ENCODE peak calls at places on chromosomes 12 and 14, in seven cellular contexts. One of them, this sample, is unnamed. For H3K36me3, the result is how much of the 10 kb centered on the place peaks cover.

GRCh38 chr14:69852897-69853296 is 26.3 kb upstream of the SMOC1 start:
- DNase-seq in heart right ventricle: no peak
- DNase-seq in ovary: no peak
- DNase-seq in BE2C: no peak
- DNase-seq in left lung: no peak
- DNase-seq in uterus: no peak
- DNase-seq in CD8-positive, alpha-beta T cell: no peak
- DNase-seq in this sample: no peak

GRCh38 chr12:84976133-84976532 is 59.9 kb downstream of the TSPAN19 start:
- DNase-seq in heart right ventricle: no peak
- DNase-seq in ovary: no peak
- DNase-seq in BE2C: no peak
- DNase-seq in left lung: peak
- DNase-seq in uterus: no peak
- DNase-seq in CD8-positive, alpha-beta T cell: no peak
- DNase-seq in this sample: no peak

GRCh38 chr14:36222337-36222736 is 45.8 kb upstream of the PTCSC3 start:
- DNase-seq in heart right ventricle: no peak
- DNase-seq in ovary: no peak
- DNase-seq in BE2C: no peak
- DNase-seq in left lung: no peak
- DNase-seq in uterus: no peak
- DNase-seq in CD8-positive, alpha-beta T cell: no peak
- DNase-seq in this sample: no peak

GRCh38 chr12:42589465-42590323 is at the start of gene PRICKLE1:
- DNase-seq in heart right ventricle: peak
- DNase-seq in ovary: peak
- DNase-seq in BE2C: peak
- DNase-seq in left lung: peak
- DNase-seq in uterus: peak
- DNase-seq in CD8-positive, alpha-beta T cell: no peak
- DNase-seq in this sample: peak

GRCh38 chr12:60021235-60021634 is 425.4 kb downstream of the SLC16A7 start:
- DNase-seq in heart right ventricle: no peak
- DNase-seq in ovary: no peak
- DNase-seq in BE2C: no peak
- DNase-seq in left lung: no peak
- DNase-seq in uterus: no peak
- DNase-seq in CD8-positive, alpha-beta T cell: no peak
- DNase-seq in this sample: no peak

GRCh38 chr12:123889000-123889399 is 83.6 kb downstream of the CCDC92 start:
- DNase-seq in heart right ventricle: no peak
- DNase-seq in ovary: no peak
- DNase-seq in BE2C: no peak
- DNase-seq in left lung: no peak
- DNase-seq in uterus: no peak
- DNase-seq in CD8-positive, alpha-beta T cell: no peak
- DNase-seq in this sample: no peak

GRCh38 chr12:54555670-54556257 is 6.4 kb downstream of the PDE1B start:
- DNase-seq in heart right ventricle: no peak
- DNase-seq in ovary: no peak
- DNase-seq in BE2C: no peak
- DNase-seq in left lung: no peak
- DNase-seq in uterus: no peak
- DNase-seq in CD8-positive, alpha-beta T cell: no peak
- DNase-seq in this sample: no peak

GRCh38 chr12:104263580-104264358 is 39.8 kb upstream of the EID3 start:
- DNase-seq in heart right ventricle: no peak
- DNase-seq in ovary: no peak
- DNase-seq in BE2C: no peak
- DNase-seq in left lung: no peak
- DNase-seq in uterus: no peak
- DNase-seq in CD8-positive, alpha-beta T cell: no peak
- DNase-seq in this sample: no peak

GRCh38 chr12:132807295-132808222 is 21.1 kb downstream of the GOLGA3 start:
- DNase-seq in heart right ventricle: no peak
- DNase-seq in ovary: no peak
- DNase-seq in BE2C: no peak
- DNase-seq in left lung: peak
- DNase-seq in uterus: no peak
- DNase-seq in CD8-positive, alpha-beta T cell: no peak
- DNase-seq in this sample: no peak

DNA sequence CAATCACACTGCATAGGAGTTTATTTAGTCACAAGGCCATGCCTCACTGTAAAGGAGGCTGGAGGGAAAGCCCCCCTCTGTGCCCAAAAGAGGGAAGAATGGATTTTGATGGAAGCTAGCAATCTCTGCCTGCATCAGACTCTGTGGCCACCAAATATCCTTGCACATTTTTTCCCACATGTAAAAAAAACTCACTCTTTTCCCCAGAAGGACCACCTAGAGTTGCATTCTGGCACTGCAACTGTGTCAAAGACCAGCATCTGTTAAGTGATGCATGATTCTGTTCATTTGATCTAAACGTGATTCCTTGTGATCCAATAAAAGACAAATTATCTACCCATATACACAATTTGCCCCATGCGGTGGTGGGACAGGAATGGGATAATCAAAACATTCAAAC is 8.0 kb downstream of the RHOJ start:
- DNase-seq in heart right ventricle: no peak
- DNase-seq in ovary: no peak
- DNase-seq in BE2C: no peak
- DNase-seq in left lung: no peak
- DNase-seq in uterus: no peak
- DNase-seq in CD8-positive, alpha-beta T cell: no peak
- DNase-seq in this sample: no peak
- TF ChIP-seq CTCF in heart right ventricle: no peak
- TF ChIP-seq CTCF in ovary: no peak
- TF ChIP-seq CTCF in BE2C: peak
- TF ChIP-seq CTCF in left lung: no peak
- TF ChIP-seq CTCF in uterus: no peak
- TF ChIP-seq CTCF in CD8-positive, alpha-beta T cell: no peak
- TF ChIP-seq CTCF in this sample: no peak

GRCh38 chr14:64193821-64194220 is 100.3 kb downstream of the ESR2 start:
- DNase-seq in heart right ventricle: no peak
- DNase-seq in ovary: no peak
- DNase-seq in BE2C: no peak
- DNase-seq in left lung: no peak
- DNase-seq in uterus: no peak
- DNase-seq in CD8-positive, alpha-beta T cell: no peak
- DNase-seq in this sample: no peak

GRCh38 chr14:64191756-64192155 is 102.4 kb downstream of the ESR2 start:
- DNase-seq in heart right ventricle: no peak
- DNase-seq in ovary: no peak
- DNase-seq in BE2C: no peak
- DNase-seq in left lung: no peak
- DNase-seq in uterus: no peak
- DNase-seq in CD8-positive, alpha-beta T cell: no peak
- DNase-seq in this sample: no peak

GRCh38 chr14:64194404-64194803 is 99.8 kb downstream of the ESR2 start:
- DNase-seq in heart right ventricle: no peak
- DNase-seq in ovary: no peak
- DNase-seq in BE2C: no peak
- DNase-seq in left lung: no peak
- DNase-seq in uterus: no peak
- DNase-seq in CD8-positive, alpha-beta T cell: no peak
- DNase-seq in this sample: no peak

GRCh38 chr14:64187331-64187730 is 106.8 kb downstream of the ESR2 start:
- DNase-seq in heart right ventricle: no peak
- DNase-seq in ovary: no peak
- DNase-seq in BE2C: no peak
- DNase-seq in left lung: no peak
- DNase-seq in uterus: no peak
- DNase-seq in CD8-positive, alpha-beta T cell: no peak
- DNase-seq in this sample: no peak

DNA sequence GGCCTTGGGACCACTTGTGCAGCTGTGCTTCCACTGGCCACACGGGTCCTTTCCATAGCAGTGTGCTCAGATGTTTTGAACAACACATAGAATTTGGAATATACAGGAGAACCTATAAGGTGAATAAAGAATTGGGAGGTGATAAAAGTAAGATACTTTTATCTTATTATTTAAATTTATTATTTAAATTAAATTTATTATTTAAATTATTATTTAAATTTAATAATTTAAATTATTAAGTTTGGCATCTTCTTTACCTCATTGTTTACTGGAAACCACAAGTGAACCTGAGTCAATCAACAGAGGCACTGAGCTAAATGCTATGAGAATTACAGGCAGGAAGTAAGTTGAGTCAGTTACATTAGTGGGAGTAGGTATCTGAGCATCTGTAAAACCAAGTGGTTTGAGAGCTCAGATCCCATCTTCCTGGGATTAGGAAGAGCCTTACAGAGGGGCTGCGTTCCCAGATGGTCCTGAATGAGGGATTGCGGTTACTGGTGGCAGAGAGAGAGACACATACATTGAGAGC is 103.1 kb downstream of the ESR2 start:
- DNase-seq in heart right ventricle: no peak
- DNase-seq in ovary: no peak
- DNase-seq in BE2C: no peak
- DNase-seq in left lung: no peak
- DNase-seq in uterus: no peak
- DNase-seq in CD8-positive, alpha-beta T cell: no peak
- DNase-seq in this sample: no peak
- H3K36me3 ChIP-seq in heart right ventricle: half or more
- H3K36me3 ChIP-seq in ovary: under half
- H3K36me3 ChIP-seq in BE2C: under half
- H3K36me3 ChIP-seq in left lung: under half
- H3K36me3 ChIP-seq in uterus: under half
- H3K36me3 ChIP-seq in CD8-positive, alpha-beta T cell: under half
- H3K36me3 ChIP-seq in this sample: under half

GRCh38 chr14:76273346-76273745 is 102.6 kb upstream of the ESRRB start:
- DNase-seq in heart right ventricle: no peak
- DNase-seq in ovary: no peak
- DNase-seq in BE2C: no peak
- DNase-seq in left lung: no peak
- DNase-seq in uterus: no peak
- DNase-seq in CD8-positive, alpha-beta T cell: no peak
- DNase-seq in this sample: no peak

GRCh38 chr14:76280221-76280620 is 95.7 kb upstream of the ESRRB start:
- DNase-seq in heart right ventricle: no peak
- DNase-seq in ovary: no peak
- DNase-seq in BE2C: no peak
- DNase-seq in left lung: no peak
- DNase-seq in uterus: no peak
- DNase-seq in CD8-positive, alpha-beta T cell: no peak
- DNase-seq in this sample: no peak

GRCh38 chr14:76274324-76274723 is 101.6 kb upstream of the ESRRB start:
- DNase-seq in heart right ventricle: no peak
- DNase-seq in ovary: no peak
- DNase-seq in BE2C: no peak
- DNase-seq in left lung: no peak
- DNase-seq in uterus: no peak
- DNase-seq in CD8-positive, alpha-beta T cell: no peak
- DNase-seq in this sample: no peak

GRCh38 chr14:76272774-76273173 is 103.2 kb upstream of the ESRRB start:
- DNase-seq in heart right ventricle: no peak
- DNase-seq in ovary: no peak
- DNase-seq in BE2C: no peak
- DNase-seq in left lung: no peak
- DNase-seq in uterus: no peak
- DNase-seq in CD8-positive, alpha-beta T cell: no peak
- DNase-seq in this sample: no peak

DNA sequence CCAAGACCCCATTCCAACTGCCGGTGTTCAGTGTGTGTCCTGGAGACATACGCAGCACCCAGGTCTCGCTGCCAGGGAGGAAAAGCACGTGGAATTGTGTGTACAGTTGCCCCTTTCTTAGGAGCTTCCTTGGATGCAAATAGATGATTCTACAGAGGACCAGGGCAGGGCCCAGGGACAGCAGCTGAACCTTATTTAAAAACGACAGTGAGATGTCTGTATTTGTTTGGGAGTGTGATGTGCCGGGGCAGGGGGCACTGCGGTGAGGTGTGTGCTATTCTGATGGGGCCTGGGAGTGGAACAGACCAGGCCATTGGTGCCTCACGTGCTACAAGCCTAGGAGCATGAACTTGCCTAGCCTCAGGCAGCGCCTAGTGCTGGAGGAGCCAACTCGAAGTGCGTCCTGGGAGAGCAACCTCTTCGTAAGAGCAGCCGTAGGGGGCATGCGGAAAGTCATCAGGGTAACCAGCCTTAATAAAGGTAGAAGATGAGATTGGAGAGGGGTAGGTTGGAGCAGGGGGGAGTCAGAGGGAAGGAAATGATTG is 98.3 kb upstream of the ESRRB start:
- DNase-seq in heart right ventricle: no peak
- DNase-seq in ovary: no peak
- DNase-seq in BE2C: no peak
- DNase-seq in left lung: no peak
- DNase-seq in uterus: no peak
- DNase-seq in CD8-positive, alpha-beta T cell: no peak
- DNase-seq in this sample: no peak
- TF ChIP-seq CTCF in heart right ventricle: no peak
- TF ChIP-seq CTCF in ovary: no peak
- TF ChIP-seq CTCF in BE2C: no peak
- TF ChIP-seq CTCF in left lung: no peak
- TF ChIP-seq CTCF in uterus: no peak
- TF ChIP-seq CTCF in CD8-positive, alpha-beta T cell: no peak
- TF ChIP-seq CTCF in this sample: no peak

GRCh38 chr12:53042607-53043454 is 7.0 kb upstream of the TNS2 start:
- DNase-seq in heart right ventricle: no peak
- DNase-seq in ovary: no peak
- DNase-seq in BE2C: no peak
- DNase-seq in left lung: no peak
- DNase-seq in uterus: no peak
- DNase-seq in CD8-positive, alpha-beta T cell: no peak
- DNase-seq in this sample: no peak

GRCh38 chr12:53044896-53045571 is 4.8 kb upstream of the TNS2 start:
- DNase-seq in heart right ventricle: peak
- DNase-seq in ovary: no peak
- DNase-seq in BE2C: no peak
- DNase-seq in left lung: no peak
- DNase-seq in uterus: no peak
- DNase-seq in CD8-positive, alpha-beta T cell: no peak
- DNase-seq in this sample: no peak

GRCh38 chr12:53036802-53037201 is 13.1 kb upstream of the TNS2 start:
- DNase-seq in heart right ventricle: no peak
- DNase-seq in ovary: no peak
- DNase-seq in BE2C: no peak
- DNase-seq in left lung: no peak
- DNase-seq in uterus: no peak
- DNase-seq in CD8-positive, alpha-beta T cell: no peak
- DNase-seq in this sample: no peak

GRCh38 chr12:53044052-53044581 is 5.7 kb upstream of the TNS2 start:
- DNase-seq in heart right ventricle: peak
- DNase-seq in ovary: no peak
- DNase-seq in BE2C: no peak
- DNase-seq in left lung: no peak
- DNase-seq in uterus: no peak
- DNase-seq in CD8-positive, alpha-beta T cell: no peak
- DNase-seq in this sample: no peak

DNA sequence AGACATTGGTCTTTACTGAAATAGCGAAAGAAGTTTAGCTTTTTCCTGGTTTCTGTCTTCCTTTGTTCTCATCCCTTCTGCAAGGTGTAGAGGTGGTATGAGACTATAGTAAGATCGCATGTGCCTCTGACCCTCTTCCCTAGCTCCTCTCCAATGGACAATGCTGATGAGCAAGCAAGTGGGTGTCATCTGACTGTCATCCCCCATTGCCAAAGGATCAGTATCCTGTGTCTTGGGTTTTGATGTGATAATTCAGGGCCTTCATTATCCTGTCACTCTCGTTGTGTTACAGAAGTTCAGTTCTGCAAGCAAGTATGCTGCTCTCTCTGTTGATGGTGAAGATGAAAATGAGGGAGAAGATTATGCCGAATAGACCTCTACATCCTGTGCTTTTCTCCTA is 10.0 kb upstream of the TNS2 start:
- DNase-seq in heart right ventricle: no peak
- DNase-seq in ovary: no peak
- DNase-seq in BE2C: no peak
- DNase-seq in left lung: no peak
- DNase-seq in uterus: no peak
- DNase-seq in CD8-positive, alpha-beta T cell: no peak
- DNase-seq in this sample: no peak
- H3K36me3 ChIP-seq in heart right ventricle: half or more
- H3K36me3 ChIP-seq in ovary: under half
- H3K36me3 ChIP-seq in BE2C: half or more
- H3K36me3 ChIP-seq in left lung: under half
- H3K36me3 ChIP-seq in uterus: under half
- H3K36me3 ChIP-seq in CD8-positive, alpha-beta T cell: under half
- H3K36me3 ChIP-seq in this sample: under half

This sample was measured in GM06990.